ENCODE peak calls at places on chromosomes 5 and 9, in ten cellular contexts. B, I, K, H, W, A, Y, Q, P and J are unnamed samples.
A peak's percentile ranks its signal among the peaks of the same experiment; 100 is the strongest.

GRCh38 chr5:10977011-10977410 is 216.0 kb upstream of the DAP start:
- DNase-seq in B (no peak), K (no peak), A (no peak), P (no peak), Q (no peak), H (no peak), W (no peak), Y (no peak), I (no peak), J (no peak)

GRCh38 chr9:14752271-14752670 is 29.7 kb upstream of the CER1 start:
- DNase-seq in I (no peak), A (no peak), B (no peak), K (no peak), W (no peak), Q (no peak), H (no peak), P (no peak), Y (no peak), J (no peak)

GRCh38 chr9:35603506-35603985 is 1.5 kb upstream of the TESK1 start:
- DNase-seq in H (no peak), Y (no peak), Q (peak; percentile 86), I (no peak), K (peak; percentile 86), A (no peak), P (peak; percentile 82), B (peak; percentile 51), W (peak; percentile 61), J (no peak)

GRCh38 chr5:151492729-151493128 is 45.3 kb downstream of the SLC36A1 start:
- DNase-seq in P (no peak), Q (no peak), A (no peak), B (no peak), K (peak; percentile 87), W (no peak), Y (no peak), I (no peak), H (no peak), J (no peak)

GRCh38 chr9:131627326-131627845 is 82.1 kb downstream of the PRRT1B start:
- DNase-seq in Y (no peak), A (no peak), Q (no peak), W (no peak), I (no peak), P (peak; percentile 72), H (no peak), K (peak; percentile 87), B (no peak), J (no peak)

GRCh38 chr5:138927979-138928378 is 52.8 kb upstream of the LRRTM2 start:
- DNase-seq in A (no peak), I (no peak), Y (no peak), Q (peak; percentile 81), K (peak; percentile 23), P (peak; percentile 80), B (no peak), W (peak; percentile 85), H (no peak), J (no peak)

GRCh38 chr5:160269017-160269416 is 39.7 kb downstream of the FABP6 start:
- DNase-seq in A (no peak), B (peak; percentile 52), Q (peak; percentile 90), K (peak; percentile 91), W (peak; percentile 73), Y (no peak), P (peak; percentile 95), I (no peak), H (no peak), J (peak; percentile 32)

GRCh38 chr5:30279237-30279636 is 914.2 kb upstream of the CDH6 start:
- DNase-seq in Y (no peak), H (peak; percentile 5), P (no peak), B (no peak), I (no peak), W (no peak), K (peak; percentile 4), A (no peak), Q (no peak), J (no peak)

GRCh38 chr5:146334074-146334533 is 4.5 kb upstream of the POU4F3 start:
- DNase-seq in H (no peak), A (no peak), P (no peak), I (no peak), K (no peak), W (no peak), B (no peak), Q (no peak), Y (no peak), J (no peak)

GRCh38 chr5:41181691-41182564 is 31.4 kb downstream of the C6 start:
- DNase-seq in P (no peak), H (no peak), K (no peak), Y (no peak), W (no peak), A (no peak), I (no peak), B (no peak), Q (no peak), J (no peak)

GRCh38 chr5:122478741-122479459 is 166.9 kb downstream of the SNCAIP start:
- DNase-seq in W (no peak), K (peak; percentile 74), B (peak; percentile 68), Y (no peak), H (peak; percentile 16), P (no peak), I (no peak), Q (no peak), A (no peak), J (no peak)

GRCh38 chr5:122008061-122008460 is 46.3 kb downstream of the SRFBP1 start:
- DNase-seq in B (no peak), K (no peak), P (no peak), Q (no peak), W (no peak), I (no peak), H (no peak), A (no peak), Y (no peak), J (no peak)

GRCh38 chr9:136443087-136443486 is 3.4 kb upstream of the INPP5E start:
- DNase-seq in W (no peak), P (no peak), Y (no peak), Q (no peak), B (no peak), K (no peak), A (no peak), H (no peak), I (no peak), J (no peak)

GRCh38 chr5:1021136-1021968 is 12.8 kb downstream of the NKD2 start:
- DNase-seq in H (no peak), Q (peak; percentile 66), P (peak; percentile 71), A (peak; percentile 94), W (no peak), I (no peak), Y (peak; percentile 69), B (no peak), K (no peak), J (peak; percentile 74)

GRCh38 chr5:85132269-85132668 is 747.6 kb upstream of the EDIL3 start:
- DNase-seq in B (no peak), I (no peak), W (no peak), A (no peak), P (no peak), Y (no peak), H (peak; percentile 2), Q (no peak), K (peak; percentile 29), J (no peak)
- H3K4me3 ChIP-seq in B (no peak overlapping the region), I (no peak overlapping the region), W (no peak overlapping the region), A (no peak overlapping the region), P (no peak overlapping the region), Y (no peak overlapping the region), H (no peak overlapping the region), Q (no peak overlapping the region), K (no peak overlapping the region), J (no peak overlapping the region)

GRCh38 chr9:101484046-101484445 is 48.5 kb upstream of the ALDOB start:
- DNase-seq in K (no peak), A (no peak), P (no peak), H (no peak), Y (no peak), W (no peak), I (no peak), B (no peak), Q (no peak), J (no peak)

GRCh38 chr9:101486693-101487442 is 46.8 kb upstream of the RNF20 start:
- DNase-seq in H (no peak), P (peak; percentile 74), Q (peak; percentile 84), A (no peak), K (peak; percentile 54), I (no peak), W (peak; percentile 68), B (peak; percentile 66), Y (no peak), J (no peak)

GRCh38 chr9:101485873-101486692 is 47.6 kb upstream of the RNF20 start:
- DNase-seq in Y (no peak), B (peak; percentile 36), Q (peak; percentile 78), K (peak; percentile 41), A (no peak), H (no peak), P (no peak), I (no peak), W (peak; percentile 54), J (no peak)

GRCh38 chr9:101487443-101487855 is 46.2 kb upstream of the RNF20 start:
- DNase-seq in I (no peak), K (no peak), B (no peak), Y (no peak), Q (no peak), A (no peak), W (no peak), P (no peak), H (no peak), J (no peak)
- H3K4me3 ChIP-seq in I (no peak overlapping the region), K (peak overlapping the region; percentile 80), B (peak overlapping the region; percentile 65), Y (no peak overlapping the region), Q (peak overlapping the region; percentile 14), A (no peak overlapping the region), W (peak overlapping the region; percentile 64), P (peak overlapping the region; percentile 46), H (no peak overlapping the region), J (peak overlapping the region; percentile 67)

DNA sequence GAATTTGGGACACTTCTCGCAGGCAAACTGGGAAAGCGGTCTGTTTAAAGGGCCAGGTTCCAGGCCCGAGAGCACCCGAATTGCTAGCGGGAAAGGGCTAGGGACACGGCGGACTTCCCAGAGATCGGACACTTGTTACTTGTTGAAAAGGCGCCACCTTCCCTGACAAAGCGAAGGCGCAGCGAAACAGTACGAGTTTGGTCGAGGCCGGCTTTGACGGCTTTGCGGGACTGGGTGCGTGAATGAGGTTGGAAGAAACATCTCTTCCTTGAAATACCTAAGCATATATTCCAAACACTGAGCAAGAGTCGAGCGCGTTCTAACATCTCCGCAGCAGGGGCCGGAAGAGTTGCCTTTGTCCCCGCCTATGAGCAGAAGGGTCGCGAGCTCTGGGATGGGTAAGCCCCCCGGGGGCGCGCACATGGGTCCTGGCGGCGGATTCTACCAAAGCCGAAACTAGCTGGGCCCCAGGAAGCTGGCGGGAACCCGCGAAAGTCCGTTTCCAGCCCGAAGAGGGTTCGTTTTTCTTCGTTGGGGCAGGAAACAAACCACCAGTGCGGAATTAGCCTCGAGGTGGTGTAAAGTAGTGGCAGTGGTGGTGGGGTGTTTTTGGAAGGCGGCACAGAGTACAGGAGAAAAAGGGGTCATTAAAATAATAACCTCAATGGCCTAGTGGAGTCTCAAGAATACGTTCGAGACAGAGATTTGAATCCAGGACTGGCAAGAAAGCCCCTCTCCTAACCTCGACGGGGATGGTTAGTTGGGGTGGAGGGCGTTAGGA is 1.5 kb downstream of the GDNF start:
- DNase-seq in H (no peak), A (peak; percentile 20), K (peak; percentile 30), W (no peak), Q (no peak), Y (no peak), P (no peak), B (no peak), I (no peak), J (no peak)
- H3K4me3 ChIP-seq in H (peak overlapping the region; percentile 48), A (peak overlapping the region; percentile 68), K (peak overlapping the region; percentile 53), W (no peak overlapping the region), Q (no peak overlapping the region), Y (no peak overlapping the region), P (peak overlapping the region; percentile 22), B (peak overlapping the region; percentile 33), I (no peak overlapping the region), J (peak overlapping the region; percentile 49)

GRCh38 chr5:164206196-164206595 is 700.8 kb downstream of the MAT2B start:
- DNase-seq in Q (no peak), W (no peak), A (no peak), B (no peak), K (no peak), H (no peak), I (no peak), Y (no peak), P (no peak), J (no peak)
- H3K4me3 ChIP-seq in Q (no peak overlapping the region), W (no peak overlapping the region), A (no peak overlapping the region), B (no peak overlapping the region), K (no peak overlapping the region), H (no peak overlapping the region), I (no peak overlapping the region), Y (no peak overlapping the region), P (no peak overlapping the region), J (no peak overlapping the region)